ENCODE peak calls at places on chromosomes 1 and 21, in four cellular contexts. V is tibial artery, J is heart left ventricle, L is breast epithelium. N is an unnamed sample.

GRCh38 chr1:236154671-236155398 is 12.5 kb downstream of the GPR137B start:
- DNase-seq in L (no peak), V (no peak), J (no peak), N (no peak)

GRCh38 chr1:201916649-201917249 is 28.1 kb downstream of the SHISA4 start:
- DNase-seq in J (no peak), V (peak), L (peak), N (no peak)

GRCh38 chr1:150009604-150010387 is 730 bp downstream of the OTUD7B start:
- DNase-seq in L (peak), V (peak), J (peak), N (peak)

GRCh38 chr1:222043444-222044292 is 301.8 kb upstream of the DUSP10 start:
- DNase-seq in J (peak), L (no peak), V (no peak), N (peak)

GRCh38 chr1:62530516-62531154 is 66.7 kb upstream of the ANGPTL3 start:
- DNase-seq in L (no peak), J (peak), V (peak), N (peak)

GRCh38 chr1:37808369-37809319 is 636 bp upstream of the YRDC start:
- DNase-seq in V (peak), J (peak), L (peak), N (peak)

GRCh38 chr1:84603223-84603622 is 29.0 kb upstream of the CTBS start:
- DNase-seq in V (no peak), J (no peak), L (no peak), N (no peak)

GRCh38 chr1:88973520-88974137 is 18.8 kb downstream of the KYAT3 start:
- DNase-seq in J (no peak), L (no peak), V (no peak), N (no peak)

GRCh38 chr21:45965084-45965826 is 16.3 kb upstream of the COL6A1 start:
- DNase-seq in L (no peak), V (no peak), J (no peak), N (no peak)

GRCh38 chr1:56265205-56265604 is 314.2 kb downstream of the PLPP3 start:
- DNase-seq in V (no peak), J (no peak), L (no peak), N (no peak)

DNA sequence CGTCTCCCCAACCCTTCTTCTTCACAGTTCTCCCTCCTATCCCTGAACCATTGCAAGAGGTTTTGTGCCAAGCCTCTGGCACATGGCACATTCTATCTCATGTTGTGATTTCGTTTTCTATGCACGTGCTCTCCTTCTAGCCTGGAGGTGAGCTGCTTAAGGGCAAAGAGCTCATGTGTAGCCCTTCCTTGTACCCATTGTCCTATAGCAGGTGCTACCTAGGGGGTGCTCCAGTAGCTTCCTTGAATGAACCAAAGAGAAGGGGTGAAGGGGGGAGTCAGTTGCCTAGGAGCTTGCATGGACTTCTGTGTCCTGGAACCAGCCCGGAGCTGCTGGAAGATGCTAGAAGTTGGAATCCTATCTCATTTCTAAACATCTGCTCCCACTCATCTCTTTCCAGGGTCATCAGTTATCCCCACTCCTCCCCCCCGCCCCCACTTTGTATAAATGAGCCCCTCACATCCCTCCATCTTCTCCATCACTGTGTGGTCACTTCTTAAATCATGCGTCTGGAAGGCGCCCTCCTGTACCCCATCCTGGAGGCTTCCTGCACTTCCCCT is 535 bp upstream of the DISC1 start:
- DNase-seq in J (no peak), V (no peak), L (no peak), N (no peak)
- H3K4me3 ChIP-seq in J (peak), V (peak), L (peak), N (peak)

GRCh38 chr1:25066253-25066652 is 136.2 kb upstream of the RUNX3 start:
- DNase-seq in L (peak), V (no peak), J (no peak), N (no peak)

GRCh38 chr1:25066731-25067520 is 136.8 kb upstream of the RUNX3 start:
- DNase-seq in V (no peak), J (no peak), L (peak), N (no peak)

GRCh38 chr1:25067852-25068251 is 137.8 kb upstream of the RUNX3 start:
- DNase-seq in V (no peak), L (no peak), J (no peak), N (no peak)

GRCh38 chr1:25068316-25068715 is 138.2 kb upstream of the RUNX3 start:
- DNase-seq in J (no peak), L (no peak), V (no peak), N (no peak)

GRCh38 chr1:25068829-25069228 is 138.8 kb upstream of the RUNX3 start:
- DNase-seq in V (no peak), J (no peak), L (no peak), N (no peak)
- TF ChIP-seq CTCF in V (no peak), J (no peak), L (no peak), N (peak)

GRCh38 chr1:54485417-54485816 is 62.6 kb upstream of the ACOT11 start:
- DNase-seq in L (peak), V (no peak), J (no peak), N (no peak)

GRCh38 chr1:54486864-54487263 is 61.2 kb upstream of the ACOT11 start:
- DNase-seq in J (no peak), L (no peak), V (no peak), N (no peak)

GRCh38 chr1:54481201-54481884 is 66.7 kb upstream of the ACOT11 start:
- DNase-seq in L (no peak), V (no peak), J (no peak), N (no peak)

GRCh38 chr1:54480201-54480848 is 67.7 kb upstream of the ACOT11 start:
- DNase-seq in V (no peak), J (no peak), L (no peak), N (no peak)

GRCh38 chr1:54483875-54484437 is 64.1 kb upstream of the ACOT11 start:
- DNase-seq in L (no peak), J (no peak), V (no peak), N (no peak)
- H3K4me3 ChIP-seq in L (no peak), J (no peak), V (no peak), N (no peak)

GRCh38 chr1:237911911-237912310 is 21.2 kb upstream of the ZP4 start:
- DNase-seq in V (no peak), J (no peak), L (no peak), N (no peak)

GRCh38 chr1:237910834-237911233 is 20.1 kb upstream of the ZP4 start:
- DNase-seq in V (no peak), J (no peak), L (no peak), N (no peak)

GRCh38 chr1:237913345-237913744 is 22.6 kb upstream of the ZP4 start:
- DNase-seq in L (no peak), J (no peak), V (no peak), N (no peak)
- TF ChIP-seq CTCF in L (no peak), J (no peak), V (no peak), N (no peak)

DNA sequence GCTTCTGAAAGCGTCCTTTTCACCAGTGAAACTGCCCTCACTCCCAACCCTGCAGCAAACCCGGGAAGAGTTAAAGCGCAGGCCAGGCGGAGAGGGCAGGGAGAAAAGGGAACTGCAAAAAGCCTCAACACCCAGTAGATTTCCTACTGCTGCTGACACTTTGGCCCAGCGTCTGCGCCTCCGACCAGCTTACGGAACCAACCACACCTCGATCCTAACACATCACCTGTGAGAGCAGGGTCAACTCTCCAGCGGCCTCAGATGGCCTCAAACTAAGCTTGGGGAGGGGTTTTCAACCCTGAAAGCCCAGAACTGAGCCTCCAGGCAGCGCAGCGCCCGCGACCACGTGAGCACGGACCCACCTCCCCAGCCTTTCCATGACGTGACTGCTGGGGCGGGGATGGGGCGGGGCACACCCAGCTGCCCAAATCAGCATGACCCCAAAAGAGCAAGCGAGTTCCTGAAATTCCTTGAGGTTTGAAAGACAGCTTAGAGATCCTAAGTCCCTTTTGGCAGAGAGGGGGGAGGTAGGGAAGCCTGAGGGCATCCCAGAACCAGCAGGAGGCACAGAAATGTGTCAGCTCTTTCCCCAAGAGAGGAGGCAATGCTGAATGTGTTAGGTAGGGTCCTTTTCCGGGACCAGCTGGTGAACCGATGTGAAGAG is 59.1 kb downstream of the ITPKB start:
- DNase-seq in J (peak), V (peak), L (peak), N (no peak)
- H3K4me3 ChIP-seq in J (peak), V (peak), L (peak), N (peak)

DNA sequence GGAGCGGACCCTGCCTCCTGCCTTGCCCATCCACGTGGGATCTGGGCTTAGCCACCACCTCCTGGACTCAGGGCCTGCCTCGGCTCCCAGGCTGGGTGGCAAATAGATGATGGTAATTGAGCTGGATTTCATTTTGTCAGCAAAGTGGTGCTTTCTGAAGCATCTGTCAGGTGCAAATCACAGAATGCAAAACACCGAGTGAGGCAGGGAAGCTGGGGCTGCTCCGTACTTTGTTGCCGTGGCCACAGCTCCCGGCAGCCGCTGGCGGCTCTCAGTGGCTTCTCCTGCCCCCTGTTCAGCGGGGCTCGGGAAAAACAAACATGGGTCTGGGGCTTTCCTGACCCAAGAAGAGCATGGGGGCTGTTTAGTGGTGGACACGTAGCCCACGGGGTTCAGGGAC is 130.2 kb upstream of the VAMP3 start:
- DNase-seq in L (no peak), J (no peak), V (no peak), N (no peak)
- TF ChIP-seq CTCF in L (no peak), J (no peak), V (no peak), N (no peak)

N was measured in retinal pigment epithelial cell.